ENCODE peak calls at places on chromosomes 2 and 18, in seven cellular contexts. One of them, this sample, is unnamed. For H3K4me1 and H3K27me3, the result is how much of the 10 kb centered on the place peaks cover.

GRCh38 chr2:12300927-12301326 is 415.8 kb upstream of the TRIB2 start:
- DNase-seq in ascending aorta: no peak
- DNase-seq in HCT116: no peak
- DNase-seq in tibial nerve: no peak
- DNase-seq in mammary epithelial cell: no peak
- DNase-seq in foreskin keratinocyte: no peak
- DNase-seq in aorta: no peak
- DNase-seq in this sample: no peak

GRCh38 chr2:36433311-36434217 is 78.0 kb downstream of the CRIM1 start:
- DNase-seq in ascending aorta: no peak
- DNase-seq in HCT116: no peak
- DNase-seq in tibial nerve: no peak
- DNase-seq in mammary epithelial cell: peak
- DNase-seq in foreskin keratinocyte: peak
- DNase-seq in aorta: peak
- DNase-seq in this sample: no peak

GRCh38 chr2:65311596-65311995 is 84.0 kb downstream of the ACTR2 start:
- DNase-seq in ascending aorta: no peak
- DNase-seq in HCT116: no peak
- DNase-seq in tibial nerve: no peak
- DNase-seq in mammary epithelial cell: no peak
- DNase-seq in foreskin keratinocyte: no peak
- DNase-seq in aorta: no peak
- DNase-seq in this sample: no peak

GRCh38 chr2:99524056-99524455 is 34.2 kb upstream of the REV1 start:
- DNase-seq in ascending aorta: no peak
- DNase-seq in HCT116: no peak
- DNase-seq in tibial nerve: no peak
- DNase-seq in mammary epithelial cell: no peak
- DNase-seq in foreskin keratinocyte: no peak
- DNase-seq in aorta: no peak
- DNase-seq in this sample: no peak

GRCh38 chr2:172038604-172039003 is 38.9 kb downstream of the METAP1D start:
- DNase-seq in ascending aorta: no peak
- DNase-seq in HCT116: no peak
- DNase-seq in tibial nerve: no peak
- DNase-seq in mammary epithelial cell: peak
- DNase-seq in foreskin keratinocyte: peak
- DNase-seq in aorta: no peak
- DNase-seq in this sample: no peak

GRCh38 chr2:176681584-176682115 is 412.4 kb downstream of the MTX2 start:
- DNase-seq in ascending aorta: no peak
- DNase-seq in HCT116: no peak
- DNase-seq in tibial nerve: no peak
- DNase-seq in mammary epithelial cell: no peak
- DNase-seq in foreskin keratinocyte: no peak
- DNase-seq in aorta: no peak
- DNase-seq in this sample: no peak

GRCh38 chr18:79876497-79876896 is 75.0 kb downstream of the SLC66A2 start:
- DNase-seq in ascending aorta: no peak
- DNase-seq in HCT116: no peak
- DNase-seq in tibial nerve: peak
- DNase-seq in mammary epithelial cell: peak
- DNase-seq in foreskin keratinocyte: peak
- DNase-seq in aorta: peak
- DNase-seq in this sample: no peak

GRCh38 chr18:31206064-31206463 is 43.4 kb upstream of the DSC1 start:
- DNase-seq in ascending aorta: no peak
- DNase-seq in HCT116: no peak
- DNase-seq in tibial nerve: no peak
- DNase-seq in mammary epithelial cell: no peak
- DNase-seq in foreskin keratinocyte: no peak
- DNase-seq in aorta: no peak
- DNase-seq in this sample: no peak

GRCh38 chr18:9987355-9987754 is 73.5 kb downstream of the VAPA start:
- DNase-seq in ascending aorta: no peak
- DNase-seq in HCT116: no peak
- DNase-seq in tibial nerve: no peak
- DNase-seq in mammary epithelial cell: no peak
- DNase-seq in foreskin keratinocyte: no peak
- DNase-seq in aorta: no peak
- DNase-seq in this sample: no peak

GRCh38 chr2:161414385-161415040 is 1.6 kb upstream of the TBR1 start:
- DNase-seq in ascending aorta: no peak
- DNase-seq in HCT116: no peak
- DNase-seq in tibial nerve: no peak
- DNase-seq in mammary epithelial cell: peak
- DNase-seq in foreskin keratinocyte: no peak
- DNase-seq in aorta: peak
- DNase-seq in this sample: no peak

GRCh38 chr2:231917280-231918088 is 8.7 kb downstream of the NPPC start:
- DNase-seq in ascending aorta: no peak
- DNase-seq in HCT116: no peak
- DNase-seq in tibial nerve: no peak
- DNase-seq in mammary epithelial cell: no peak
- DNase-seq in foreskin keratinocyte: no peak
- DNase-seq in aorta: peak
- DNase-seq in this sample: no peak

GRCh38 chr18:9181275-9181674 is 44.7 kb downstream of the ANKRD12 start:
- DNase-seq in ascending aorta: no peak
- DNase-seq in HCT116: no peak
- DNase-seq in tibial nerve: no peak
- DNase-seq in mammary epithelial cell: no peak
- DNase-seq in foreskin keratinocyte: no peak
- DNase-seq in aorta: no peak
- DNase-seq in this sample: no peak

GRCh38 chr18:58533771-58534170 is 95.1 kb downstream of the ALPK2 start:
- DNase-seq in ascending aorta: no peak
- DNase-seq in HCT116: no peak
- DNase-seq in tibial nerve: no peak
- DNase-seq in mammary epithelial cell: no peak
- DNase-seq in foreskin keratinocyte: no peak
- DNase-seq in aorta: no peak
- DNase-seq in this sample: no peak

GRCh38 chr2:58939388-58939787 is 698.3 kb upstream of the FANCL start:
- DNase-seq in ascending aorta: no peak
- DNase-seq in HCT116: no peak
- DNase-seq in tibial nerve: no peak
- DNase-seq in mammary epithelial cell: peak
- DNase-seq in foreskin keratinocyte: peak
- DNase-seq in aorta: no peak
- DNase-seq in this sample: no peak

GRCh38 chr2:212408524-212408923 is 130.1 kb downstream of the ERBB4 start:
- DNase-seq in ascending aorta: no peak
- DNase-seq in HCT116: no peak
- DNase-seq in tibial nerve: no peak
- DNase-seq in mammary epithelial cell: no peak
- DNase-seq in foreskin keratinocyte: no peak
- DNase-seq in aorta: no peak
- DNase-seq in this sample: no peak

GRCh38 chr2:27264753-27265535 is 2.1 kb upstream of the SLC30A3 start:
- DNase-seq in ascending aorta: no peak
- DNase-seq in HCT116: peak
- DNase-seq in tibial nerve: no peak
- DNase-seq in mammary epithelial cell: peak
- DNase-seq in foreskin keratinocyte: no peak
- DNase-seq in aorta: peak
- DNase-seq in this sample: no peak

GRCh38 chr2:32485399-32485798 is 128.6 kb downstream of the BIRC6 start:
- DNase-seq in ascending aorta: no peak
- DNase-seq in HCT116: no peak
- DNase-seq in tibial nerve: no peak
- DNase-seq in mammary epithelial cell: no peak
- DNase-seq in foreskin keratinocyte: no peak
- DNase-seq in aorta: no peak
- DNase-seq in this sample: no peak

GRCh38 chr2:206361407-206362045 is 81.8 kb upstream of the ADAM23 start:
- DNase-seq in ascending aorta: no peak
- DNase-seq in HCT116: no peak
- DNase-seq in tibial nerve: no peak
- DNase-seq in mammary epithelial cell: peak
- DNase-seq in foreskin keratinocyte: no peak
- DNase-seq in aorta: no peak
- DNase-seq in this sample: no peak

GRCh38 chr2:26178746-26179436 is 6.0 kb downstream of the GAREM2 start:
- DNase-seq in ascending aorta: no peak
- DNase-seq in HCT116: no peak
- DNase-seq in tibial nerve: no peak
- DNase-seq in mammary epithelial cell: no peak
- DNase-seq in foreskin keratinocyte: no peak
- DNase-seq in aorta: no peak
- DNase-seq in this sample: no peak

GRCh38 chr2:235935071-235935470 is 233.1 kb downstream of the GBX2 start:
- DNase-seq in ascending aorta: no peak
- DNase-seq in HCT116: no peak
- DNase-seq in tibial nerve: no peak
- DNase-seq in mammary epithelial cell: no peak
- DNase-seq in foreskin keratinocyte: no peak
- DNase-seq in aorta: no peak
- DNase-seq in this sample: no peak

GRCh38 chr18:74389991-74390390 is 67.1 kb downstream of the DIPK1C start:
- DNase-seq in ascending aorta: no peak
- DNase-seq in HCT116: no peak
- DNase-seq in tibial nerve: no peak
- DNase-seq in mammary epithelial cell: no peak
- DNase-seq in foreskin keratinocyte: no peak
- DNase-seq in aorta: no peak
- DNase-seq in this sample: no peak
- H3K4me1 ChIP-seq in ascending aorta: under half
- H3K4me1 ChIP-seq in HCT116: under half
- H3K4me1 ChIP-seq in tibial nerve: under half
- H3K4me1 ChIP-seq in mammary epithelial cell: under half
- H3K4me1 ChIP-seq in foreskin keratinocyte: under half
- H3K4me1 ChIP-seq in aorta: under half
- H3K4me1 ChIP-seq in this sample: under half

GRCh38 chr2:9287400-9288059 is 80.9 kb downstream of the ASAP2 start:
- DNase-seq in ascending aorta: no peak
- DNase-seq in HCT116: peak
- DNase-seq in tibial nerve: no peak
- DNase-seq in mammary epithelial cell: peak
- DNase-seq in foreskin keratinocyte: peak
- DNase-seq in aorta: peak
- DNase-seq in this sample: no peak

GRCh38 chr2:9285921-9286320 is 79.3 kb downstream of the ASAP2 start:
- DNase-seq in ascending aorta: no peak
- DNase-seq in HCT116: no peak
- DNase-seq in tibial nerve: no peak
- DNase-seq in mammary epithelial cell: peak
- DNase-seq in foreskin keratinocyte: no peak
- DNase-seq in aorta: no peak
- DNase-seq in this sample: no peak

GRCh38 chr2:9288233-9288632 is 81.6 kb downstream of the ASAP2 start:
- DNase-seq in ascending aorta: no peak
- DNase-seq in HCT116: no peak
- DNase-seq in tibial nerve: no peak
- DNase-seq in mammary epithelial cell: peak
- DNase-seq in foreskin keratinocyte: peak
- DNase-seq in aorta: no peak
- DNase-seq in this sample: no peak

GRCh38 chr2:9285385-9285784 is 78.8 kb downstream of the ASAP2 start:
- DNase-seq in ascending aorta: no peak
- DNase-seq in HCT116: no peak
- DNase-seq in tibial nerve: no peak
- DNase-seq in mammary epithelial cell: peak
- DNase-seq in foreskin keratinocyte: no peak
- DNase-seq in aorta: no peak
- DNase-seq in this sample: no peak

DNA sequence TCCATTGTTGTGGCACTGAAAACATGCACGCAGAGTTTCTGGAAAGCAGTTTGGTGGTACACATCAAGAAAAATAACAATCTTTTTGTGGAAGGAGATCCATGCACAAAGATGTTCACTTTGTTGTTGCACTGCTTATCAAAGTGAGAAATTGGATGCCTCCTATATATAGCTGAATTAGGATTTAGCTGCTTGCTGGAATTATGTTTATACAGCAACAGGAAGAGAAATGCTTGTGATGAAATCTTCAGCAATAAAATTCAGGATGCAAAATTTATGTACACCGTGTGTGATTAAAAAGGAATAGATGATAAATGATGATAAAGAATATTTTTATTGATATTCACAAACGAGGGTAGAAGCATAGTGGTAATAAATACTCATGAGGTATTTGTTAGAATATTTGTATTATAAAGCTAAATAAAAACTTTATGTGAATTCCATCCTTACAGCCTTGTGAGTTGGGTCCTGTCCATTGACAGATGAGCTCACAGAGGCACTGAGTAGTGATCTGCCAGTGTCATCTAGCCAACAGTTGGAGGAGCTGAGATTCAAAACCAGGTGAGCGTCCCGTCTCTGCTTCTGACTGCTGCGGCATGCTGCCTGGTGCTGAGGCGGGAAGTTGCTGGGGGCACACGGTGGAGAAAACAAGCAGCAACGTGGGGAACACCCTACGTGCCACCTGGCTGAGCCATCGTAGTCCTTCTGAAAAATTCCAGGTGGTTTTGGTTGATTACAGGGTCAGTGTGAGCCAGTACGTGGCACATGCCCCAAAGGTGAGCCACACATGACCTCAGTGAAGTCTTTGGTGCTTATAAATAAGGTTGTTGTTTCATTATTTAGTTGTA is 80.2 kb downstream of the ASAP2 start:
- DNase-seq in ascending aorta: no peak
- DNase-seq in HCT116: peak
- DNase-seq in tibial nerve: no peak
- DNase-seq in mammary epithelial cell: peak
- DNase-seq in foreskin keratinocyte: peak
- DNase-seq in aorta: no peak
- DNase-seq in this sample: no peak
- H3K27ac ChIP-seq in ascending aorta: peak
- H3K27ac ChIP-seq in HCT116: peak
- H3K27ac ChIP-seq in tibial nerve: no peak
- H3K27ac ChIP-seq in mammary epithelial cell: peak
- H3K27ac ChIP-seq in foreskin keratinocyte: peak
- H3K27ac ChIP-seq in aorta: peak
- H3K27ac ChIP-seq in this sample: no peak

DNA sequence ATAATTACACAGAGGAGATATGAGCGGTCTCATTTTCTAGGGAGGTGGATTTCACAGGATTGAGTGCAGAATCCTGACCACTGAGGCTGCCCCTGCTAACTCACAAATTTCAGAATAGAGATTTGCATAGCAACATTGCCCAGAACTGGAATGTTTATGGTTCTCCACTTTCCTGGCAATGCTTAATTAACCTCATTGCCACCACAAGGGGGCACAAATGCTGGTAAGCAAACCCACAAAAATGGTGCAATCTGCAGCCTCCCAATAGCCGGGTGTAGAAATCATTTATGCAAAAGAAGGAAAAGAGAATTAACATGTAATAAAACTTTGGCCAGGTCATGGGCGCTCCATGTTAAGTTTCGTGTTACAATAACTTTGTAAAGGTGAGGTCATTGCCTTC is 112.4 kb downstream of the CYRIA start:
- DNase-seq in ascending aorta: no peak
- DNase-seq in HCT116: peak
- DNase-seq in tibial nerve: no peak
- DNase-seq in mammary epithelial cell: peak
- DNase-seq in foreskin keratinocyte: no peak
- DNase-seq in aorta: no peak
- DNase-seq in this sample: peak
- H3K27me3 ChIP-seq in ascending aorta: under half
- H3K27me3 ChIP-seq in HCT116: under half
- H3K27me3 ChIP-seq in tibial nerve: under half
- H3K27me3 ChIP-seq in mammary epithelial cell: under half
- H3K27me3 ChIP-seq in foreskin keratinocyte: under half
- H3K27me3 ChIP-seq in aorta: under half
- H3K27me3 ChIP-seq in this sample: under half

GRCh38 chr2:110105608-110106467 is 9.8 kb downstream of the MALL start:
- DNase-seq in ascending aorta: no peak
- DNase-seq in HCT116: peak
- DNase-seq in tibial nerve: no peak
- DNase-seq in mammary epithelial cell: peak
- DNase-seq in foreskin keratinocyte: peak
- DNase-seq in aorta: no peak
- DNase-seq in this sample: no peak
- H3K4me1 ChIP-seq in ascending aorta: under half
- H3K4me1 ChIP-seq in HCT116: half or more
- H3K4me1 ChIP-seq in tibial nerve: under half
- H3K4me1 ChIP-seq in mammary epithelial cell: half or more
- H3K4me1 ChIP-seq in foreskin keratinocyte: half or more
- H3K4me1 ChIP-seq in aorta: under half
- H3K4me1 ChIP-seq in this sample: under half